ENCODE peak calls at places on chromosomes 4 and X, in seven cellular contexts. F is RWPE1; I is KBM-7; C is stimulated activated CD8-positive, alpha-beta memory T cell treated with anti-CD3 and anti-CD28 coated beads, Interleukin-15, amount 100 ng/mL, for 24 hours; U is heart left ventricle; S is NK-92 treated with Interleukin-12 subunit alpha and Interleukin-12 subunit beta, amount 100 ng/mL, for 24 hours; Q is spleen. B is an unnamed sample.

GRCh38 chrX:129496625-129497024 is 26.7 kb downstream of the SMARCA1 start:
- DNase-seq in F (no peak), I (no peak), C (no peak), U (no peak), S (no peak), Q (no peak), B (no peak)

GRCh38 chrX:49627030-49627777 is 28.4 kb downstream of the GAGE1 start:
- DNase-seq in F (peak), I (peak), C (no peak), U (peak), S (no peak), Q (no peak), B (peak)

GRCh38 chrX:38327775-38328081 is 419 bp upstream of the RPGR start:
- DNase-seq in F (no peak), I (no peak), C (no peak), U (no peak), S (no peak), Q (no peak), B (no peak)

GRCh38 chr4:39950861-39951481 is 26.7 kb downstream of the PDS5A start:
- DNase-seq in F (no peak), I (no peak), C (no peak), U (peak), S (no peak), Q (no peak), B (no peak)

GRCh38 chr4:25523405-25523804 is 132.2 kb upstream of the SLC34A2 start:
- DNase-seq in F (no peak), I (no peak), C (no peak), U (no peak), S (no peak), Q (no peak), B (no peak)

GRCh38 chr4:128519163-128519810 is 231.7 kb upstream of the PGRMC2 start:
- DNase-seq in F (no peak), I (no peak), C (no peak), U (peak), S (no peak), Q (no peak), B (no peak)

GRCh38 chrX:153719238-153719637 is 4.9 kb downstream of the BCAP31 start:
- DNase-seq in F (no peak), I (no peak), C (no peak), U (no peak), S (no peak), Q (no peak), B (no peak)

GRCh38 chrX:27186671-27187070 is 276.5 kb downstream of the PPP4R3C start:
- DNase-seq in F (no peak), I (peak), C (no peak), U (no peak), S (no peak), Q (no peak), B (peak)

GRCh38 chr4:86557526-86557925 is 36.6 kb upstream of the PTPN13 start:
- DNase-seq in F (peak), I (no peak), C (no peak), U (no peak), S (no peak), Q (no peak), B (no peak)

GRCh38 chr4:6192245-6192644 is 8.1 kb downstream of the JAKMIP1 start:
- DNase-seq in F (no peak), I (no peak), C (no peak), U (no peak), S (no peak), Q (peak), B (no peak)

GRCh38 chr4:123350191-123350544 is 46.4 kb upstream of the SPRY1 start:
- DNase-seq in F (peak), I (peak), C (no peak), U (no peak), S (no peak), Q (no peak), B (no peak)

GRCh38 chr4:110622841-110623709 is at the start of gene PITX2:
- DNase-seq in F (peak), I (no peak), C (no peak), U (peak), S (no peak), Q (peak), B (peak)

GRCh38 chrX:71823391-71824057 is 60.4 kb downstream of the CXorf49B start:
- DNase-seq in F (no peak), I (no peak), C (no peak), U (no peak), S (no peak), Q (peak), B (no peak)

GRCh38 chrX:121256653-121257052 is 209.2 kb downstream of the GLUD2 start:
- DNase-seq in F (peak), I (no peak), C (no peak), U (no peak), S (no peak), Q (no peak), B (no peak)

GRCh38 chrX:41142130-41142529 is 56.9 kb downstream of the USP9X start:
- DNase-seq in F (no peak), I (no peak), C (no peak), U (no peak), S (no peak), Q (no peak), B (no peak)

GRCh38 chrX:153816821-153817220 is 13.5 kb downstream of the PDZD4 start:
- DNase-seq in F (no peak), I (peak), C (no peak), U (no peak), S (no peak), Q (peak), B (no peak)

GRCh38 chrX:84363674-84364073 is 138.6 kb downstream of the HDX start:
- DNase-seq in F (no peak), I (no peak), C (no peak), U (no peak), S (no peak), Q (no peak), B (no peak)

GRCh38 chr4:177441061-177441802 is 1.0 kb downstream of the AGA start:
- DNase-seq in F (no peak), I (peak), C (no peak), U (no peak), S (no peak), Q (no peak), B (peak)

GRCh38 chr4:36325499-36325898 is 44.1 kb downstream of the DTHD1 start:
- DNase-seq in F (no peak), I (no peak), C (no peak), U (no peak), S (no peak), Q (no peak), B (no peak)

GRCh38 chr4:188196134-188196735 is 57.0 kb downstream of the TRIML1 start:
- DNase-seq in F (no peak), I (no peak), C (no peak), U (no peak), S (no peak), Q (no peak), B (no peak)

GRCh38 chr4:101232074-101232776 is 115.1 kb downstream of the PPP3CA start:
- DNase-seq in F (peak), I (no peak), C (no peak), U (no peak), S (no peak), Q (no peak), B (no peak)

GRCh38 chr4:8914461-8915171 is 43.0 kb upstream of the HMX1 start:
- DNase-seq in F (no peak), I (no peak), C (no peak), U (peak), S (no peak), Q (peak), B (no peak)

GRCh38 chr4:80592950-80593349 is 257.4 kb downstream of the CFAP299 start:
- DNase-seq in F (no peak), I (peak), C (no peak), U (no peak), S (no peak), Q (no peak), B (peak)

GRCh38 chr4:84028340-84028739 is 470.8 kb downstream of the NKX6-1 start:
- DNase-seq in F (no peak), I (no peak), C (no peak), U (no peak), S (no peak), Q (no peak), B (peak)

GRCh38 chrX:38192007-38192625 is 28.6 kb downstream of the SRPX start:
- DNase-seq in F (peak), I (peak), C (no peak), U (no peak), S (no peak), Q (no peak), B (peak)

GRCh38 chr4:107283587-107284559 is 247.8 kb upstream of the DKK2 start:
- DNase-seq in F (peak), I (no peak), C (no peak), U (no peak), S (no peak), Q (no peak), B (no peak)

GRCh38 chr4:45350438-45350837 is 624.1 kb upstream of the GNPDA2 start:
- DNase-seq in F (no peak), I (no peak), C (no peak), U (no peak), S (no peak), Q (no peak), B (no peak)

GRCh38 chr4:40721730-40722171 is 28.0 kb upstream of the NSUN7 start:
- DNase-seq in F (no peak), I (no peak), C (no peak), U (no peak), S (no peak), Q (no peak), B (no peak)

GRCh38 chrX:134554291-134554690 is 94.3 kb downstream of the HPRT1 start:
- DNase-seq in F (no peak), I (peak), C (no peak), U (no peak), S (no peak), Q (no peak), B (no peak)

GRCh38 chrX:95903490-95903889 is 781.2 kb upstream of the DIAPH2 start:
- DNase-seq in F (no peak), I (peak), C (no peak), U (no peak), S (no peak), Q (no peak), B (no peak)

GRCh38 chrX:111282141-111282540 is 11.9 kb upstream of the CAPN6 start:
- DNase-seq in F (no peak), I (no peak), C (no peak), U (no peak), S (no peak), Q (no peak), B (no peak)

GRCh38 chr4:40579983-40580382 is 49.7 kb downstream of the RBM47 start:
- DNase-seq in F (peak), I (no peak), C (no peak), U (no peak), S (no peak), Q (no peak), B (no peak)